ENCODE peak calls at places on chromosomes 1 and 21, in eight cellular contexts. O, S, I, W, G, F, Z and R are unnamed samples.

GRCh38 chr1:37653906-37654305 is 19.2 kb upstream of the RSPO1 start:
- DNase-seq in G (no peak), S (no peak), O (no peak), W (no peak), Z (no peak), F (no peak), I (no peak), R (no peak)

GRCh38 chr1:92483442-92484170 is 3.1 kb downstream of the GFI1 start:
- DNase-seq in O (no peak), S (no peak), Z (peak), F (peak), G (peak), I (no peak), W (peak), R (peak)

GRCh38 chr1:35069746-35070145 is 9.4 kb upstream of the ZMYM1 start:
- DNase-seq in I (no peak), W (no peak), Z (no peak), O (no peak), G (no peak), F (no peak), S (no peak), R (no peak)

GRCh38 chr1:105872761-105873286 is 1183.7 kb upstream of the PRMT6 start:
- DNase-seq in F (no peak), O (no peak), G (no peak), I (no peak), Z (no peak), S (no peak), W (no peak), R (no peak)

GRCh38 chr1:33256335-33256700 is at the start of gene ZNF362:
- DNase-seq in S (peak), W (peak), G (peak), O (peak), F (peak), I (peak), Z (peak), R (no peak)

GRCh38 chr1:160371346-160371631 is 4.4 kb downstream of the NHLH1 start:
- DNase-seq in G (no peak), O (no peak), F (no peak), Z (no peak), I (no peak), W (no peak), S (no peak), R (no peak)

GRCh38 chr1:157994081-157994581 is 686 bp downstream of the KIRREL1 start:
- DNase-seq in O (no peak), W (no peak), F (peak), G (no peak), Z (no peak), S (no peak), I (no peak), R (no peak)

GRCh38 chr1:101366513-101367215 is 129.8 kb downstream of the S1PR1 start:
- DNase-seq in Z (no peak), G (no peak), F (no peak), O (no peak), W (no peak), I (peak), S (no peak), R (no peak)

GRCh38 chr1:7236844-7237515 is 451.7 kb downstream of the CAMTA1 start:
- DNase-seq in O (no peak), Z (no peak), G (no peak), F (no peak), S (no peak), W (no peak), I (no peak), R (no peak)

GRCh38 chr1:12359734-12360133 is 129.9 kb downstream of the VPS13D start:
- DNase-seq in I (no peak), O (no peak), S (no peak), F (no peak), Z (no peak), W (no peak), G (no peak), R (no peak)

GRCh38 chr1:85278853-85279314 is 2.5 kb upstream of the BCL10 start:
- DNase-seq in F (no peak), Z (peak), O (peak), G (no peak), I (peak), W (no peak), S (no peak), R (peak)

GRCh38 chr1:20569523-20570098 is 17.2 kb downstream of the FAM43B start:
- DNase-seq in O (no peak), I (no peak), F (no peak), W (no peak), G (no peak), S (no peak), Z (no peak), R (no peak)

GRCh38 chr1:19552291-19553010 is 67.1 kb upstream of the CAPZB start:
- DNase-seq in S (no peak), I (no peak), G (no peak), Z (no peak), O (no peak), F (no peak), W (no peak), R (no peak)

GRCh38 chr1:6456800-6457466 is 9.0 kb downstream of the TNFRSF25 start:
- DNase-seq in F (no peak), Z (no peak), W (no peak), O (no peak), S (no peak), G (no peak), I (no peak), R (no peak)

GRCh38 chr1:178037510-178038253 is 56.2 kb upstream of the RASAL2 start:
- DNase-seq in I (peak), G (no peak), Z (peak), O (peak), S (peak), W (no peak), F (peak), R (no peak)

GRCh38 chr1:10788592-10789006 is 7.8 kb downstream of the CASZ1 start:
- DNase-seq in W (no peak), F (no peak), I (no peak), S (peak), G (no peak), O (no peak), Z (no peak), R (no peak)

GRCh38 chr1:197845886-197846285 is 56.5 kb upstream of the C1orf53 start:
- DNase-seq in O (no peak), I (no peak), G (no peak), S (no peak), F (no peak), Z (no peak), W (no peak), R (no peak)

GRCh38 chr1:158020877-158021630 is 27.6 kb downstream of the KIRREL1 start:
- DNase-seq in I (no peak), S (no peak), F (no peak), O (no peak), W (no peak), G (no peak), Z (no peak), R (no peak)

GRCh38 chr1:196438324-196438723 is 169.9 kb downstream of the KCNT2 start:
- DNase-seq in G (no peak), I (no peak), S (no peak), O (no peak), W (no peak), Z (no peak), F (no peak), R (no peak)

GRCh38 chr1:197921235-197922069 is 4.3 kb downstream of the LHX9 start:
- DNase-seq in S (no peak), Z (no peak), O (no peak), F (no peak), W (no peak), G (no peak), I (no peak), R (no peak)

GRCh38 chr1:79959635-79960034 is 953.1 kb upstream of the ADGRL4 start:
- DNase-seq in S (no peak), W (no peak), O (no peak), I (no peak), Z (no peak), G (no peak), F (no peak), R (no peak)

GRCh38 chr1:43844114-43844513 is 89.5 kb upstream of the ARTN start:
- DNase-seq in I (no peak), W (no peak), Z (peak), F (no peak), S (no peak), O (no peak), G (no peak), R (no peak)

GRCh38 chr1:9084883-9085282 is 15.4 kb upstream of the SLC2A5 start:
- DNase-seq in O (no peak), S (no peak), Z (no peak), F (no peak), G (no peak), W (no peak), I (no peak), R (no peak)

GRCh38 chr1:169906938-169907337 is 13.2 kb upstream of the SCYL3 start:
- DNase-seq in W (no peak), F (no peak), G (no peak), Z (no peak), O (no peak), I (peak), S (no peak), R (no peak)

GRCh38 chr1:203512830-203513578 is 19.1 kb downstream of the OPTC start:
- DNase-seq in S (no peak), Z (peak), O (peak), F (no peak), W (no peak), I (peak), G (no peak), R (peak)

GRCh38 chr1:15195420-15196052 is 42.0 kb downstream of the TMEM51 start:
- DNase-seq in I (no peak), F (no peak), G (no peak), W (no peak), S (peak), Z (no peak), O (no peak), R (no peak)

GRCh38 chr1:197911172-197911856 is 5.9 kb upstream of the LHX9 start:
- DNase-seq in F (no peak), W (no peak), G (no peak), S (peak), I (no peak), O (no peak), Z (no peak), R (no peak)

GRCh38 chr1:45009296-45009865 is 1.7 kb downstream of the HECTD3 start:
- DNase-seq in Z (no peak), W (no peak), I (no peak), G (no peak), O (no peak), F (no peak), S (no peak), R (no peak)

GRCh38 chr1:66852870-66853269 is 51.8 kb upstream of the INSL5 start:
- DNase-seq in F (no peak), W (no peak), I (no peak), Z (no peak), O (no peak), S (no peak), G (no peak), R (no peak)

GRCh38 chr1:207863893-207864535 is 46.9 kb downstream of the CD34 start:
- DNase-seq in O (no peak), S (no peak), I (no peak), F (no peak), Z (peak), G (no peak), W (peak), R (peak)

GRCh38 chr1:13702425-13703127 is 2.6 kb downstream of the PRDM2 start:
- DNase-seq in Z (no peak), O (no peak), W (peak), I (no peak), F (no peak), S (no peak), G (peak), R (no peak)

GRCh38 chr21:42721341-42721824 is 68.0 kb downstream of the PDE9A start:
- DNase-seq in S (no peak), G (no peak), I (peak), Z (no peak), O (no peak), W (no peak), F (peak), R (no peak)

GRCh38 chr1:221801773-221802516 is 60.1 kb upstream of the DUSP10 start:
- DNase-seq in O (peak), W (no peak), S (no peak), I (peak), F (no peak), Z (no peak), G (no peak), R (no peak)

GRCh38 chr1:108154323-108154722 is 45.8 kb downstream of the SLC25A24 start:
- DNase-seq in O (no peak), G (no peak), S (no peak), I (peak), F (no peak), Z (no peak), W (no peak), R (no peak)

GRCh38 chr1:31502253-31502652 is 74.1 kb upstream of the TINAGL1 start:
- DNase-seq in I (no peak), S (no peak), Z (no peak), W (no peak), F (no peak), G (no peak), O (no peak), R (no peak)

GRCh38 chr1:234960722-234961467 is 167.7 kb downstream of the TOMM20 start:
- DNase-seq in Z (peak), G (no peak), O (no peak), S (no peak), W (no peak), I (peak), F (no peak), R (no peak)

GRCh38 chr1:119960501-119960900 is 64.2 kb upstream of the ADAM30 start:
- DNase-seq in S (no peak), F (no peak), W (no peak), O (no peak), I (no peak), Z (no peak), G (no peak), R (no peak)

GRCh38 chr1:64469121-64469520 is 808 bp upstream of the CACHD1 start:
- DNase-seq in Z (no peak), S (no peak), I (no peak), F (no peak), G (no peak), O (no peak), W (no peak), R (no peak)